ENCODE peak calls at places on chromosomes 2 and 18, in four cellular contexts. X, B, F and Z are unnamed samples.

GRCh38 chr2:144415381-144415780 is 104.5 kb downstream of the ZEB2 start:
- DNase-seq in X (no peak), B (no peak), F (no peak), Z (no peak)

GRCh38 chr2:235740821-235741220 is 247.0 kb downstream of the AGAP1 start:
- DNase-seq in B (peak), F (peak), X (no peak), Z (peak)

GRCh38 chr2:65055427-65056214 is 595 bp upstream of the CEP68 start:
- DNase-seq in B (peak), F (no peak), X (no peak), Z (no peak)

GRCh38 chr2:115183144-115183543 is 740.7 kb downstream of the DPP10 start:
- DNase-seq in F (no peak), B (no peak), X (no peak), Z (no peak)

GRCh38 chr2:102061962-102062795 is 70.4 kb downstream of the IL1R2 start:
- DNase-seq in B (no peak), X (no peak), F (peak), Z (no peak)

GRCh38 chr2:98870516-98871158 is 65.4 kb downstream of the CRACDL start:
- DNase-seq in B (no peak), F (peak), X (no peak), Z (no peak)

GRCh38 chr2:168552450-168552856 is 96.4 kb downstream of the CERS6 start:
- DNase-seq in F (no peak), B (peak), X (peak), Z (no peak)

GRCh38 chr2:234438322-234438977 is 58.4 kb downstream of the ARL4C start:
- DNase-seq in F (no peak), B (no peak), X (no peak), Z (no peak)

GRCh38 chr2:122447237-122447636 is 691.8 kb downstream of the TSN start:
- DNase-seq in B (no peak), X (no peak), F (no peak), Z (no peak)

GRCh38 chr2:63698825-63699548 is 110.2 kb downstream of the MDH1 start:
- DNase-seq in F (peak), X (no peak), B (peak), Z (peak)

GRCh38 chr2:85710687-85711577 is 16.8 kb downstream of the GNLY start:
- DNase-seq in B (no peak), X (no peak), F (no peak), Z (no peak)

GRCh38 chr2:61193670-61194561 is 31.9 kb downstream of the C2orf74 start:
- DNase-seq in B (no peak), F (no peak), X (no peak), Z (no peak)

GRCh38 chr2:240919786-240920782 is 13.9 kb downstream of the CROCC2 start:
- DNase-seq in X (no peak), F (no peak), B (peak), Z (no peak)

GRCh38 chr2:43948370-43948769 is 47.4 kb downstream of the LRPPRC start:
- DNase-seq in B (no peak), X (no peak), F (no peak), Z (no peak)

GRCh38 chr2:39606585-39606984 is 59.1 kb upstream of the TMEM178A start:
- DNase-seq in F (no peak), B (no peak), X (no peak), Z (no peak)

GRCh38 chr2:43798300-43798699 is 24.5 kb downstream of the DYNC2LI1 start:
- DNase-seq in X (no peak), F (peak), B (no peak), Z (no peak)

GRCh38 chr18:55647331-55647730 is 59.3 kb upstream of the TCF4 start:
- DNase-seq in X (no peak), F (no peak), B (no peak), Z (no peak)

GRCh38 chr2:205540066-205540465 is 142.2 kb upstream of the NRP2 start:
- DNase-seq in B (no peak), X (no peak), F (no peak), Z (no peak)

GRCh38 chr2:144445196-144445595 is 74.7 kb downstream of the ZEB2 start:
- DNase-seq in B (no peak), F (no peak), X (no peak), Z (no peak)

GRCh38 chr2:60886962-60887361 is 5.6 kb downstream of the REL start:
- DNase-seq in X (no peak), F (no peak), B (no peak), Z (no peak)

GRCh38 chr2:9630001-9630749 is 622 bp downstream of the YWHAQ start:
- DNase-seq in F (no peak), X (no peak), B (peak), Z (peak)

GRCh38 chr2:88329815-88330603 is 122.5 kb downstream of the FOXI3 start:
- DNase-seq in X (peak), F (no peak), B (peak), Z (peak)

GRCh38 chr2:40625849-40626248 is 174.0 kb upstream of the SLC8A1 start:
- DNase-seq in X (no peak), F (no peak), B (no peak), Z (no peak)
- TF ChIP-seq SIN3A in X (no peak), F (no peak), B (no peak), Z (no peak)

GRCh38 chr2:33236457-33236856 is 240.0 kb upstream of the RASGRP3 start:
- DNase-seq in B (no peak), X (no peak), F (no peak), Z (no peak)
- TF ChIP-seq ATF2 in B (no peak), X (no peak), F (no peak), Z (no peak)

DNA sequence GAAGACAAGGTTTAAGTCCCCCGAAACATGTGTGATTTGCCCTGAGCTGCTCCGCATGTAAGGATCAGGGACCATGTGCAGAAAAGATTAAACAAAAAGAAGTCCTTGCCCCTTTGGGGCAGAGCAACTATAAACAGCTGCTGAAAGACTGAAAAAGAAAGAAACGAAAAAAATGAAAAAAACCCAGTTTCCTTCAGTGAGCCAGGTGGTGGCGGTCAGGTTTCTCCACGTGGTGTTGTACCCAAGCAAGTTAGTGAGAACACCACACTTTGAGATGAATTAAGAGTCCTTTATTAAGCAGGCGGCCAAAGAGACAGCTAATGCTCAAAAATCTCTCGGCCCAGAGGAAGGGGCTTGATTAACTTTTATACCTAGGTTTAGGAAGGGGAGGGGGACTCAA is 404.9 kb upstream of the SYT4 start:
- DNase-seq in B (no peak), F (no peak), X (no peak), Z (no peak)
- TF ChIP-seq SIN3A in B (no peak), F (no peak), X (no peak), Z (no peak)

GRCh38 chr2:219561179-219562048 is 9.9 kb downstream of the OBSL1 start:
- DNase-seq in B (no peak), F (no peak), X (no peak), Z (peak)

GRCh38 chr2:219560037-219560892 is 11.1 kb downstream of the OBSL1 start:
- DNase-seq in X (no peak), B (peak), F (peak), Z (no peak)

GRCh38 chr2:219563271-219563928 is 7.9 kb downstream of the OBSL1 start:
- DNase-seq in X (no peak), F (no peak), B (no peak), Z (no peak)

GRCh38 chr2:219560893-219561178 is 10.5 kb downstream of the OBSL1 start:
- DNase-seq in X (no peak), F (no peak), B (no peak), Z (no peak)

GRCh38 chr2:219562049-219563020 is 9.0 kb downstream of the OBSL1 start:
- DNase-seq in B (no peak), F (no peak), X (no peak), Z (peak)
- TF ChIP-seq ATF2 in B (no peak), F (no peak), X (no peak), Z (no peak)

GRCh38 chr2:179437430-179437829 is 172.8 kb upstream of the SESTD1 start:
- DNase-seq in X (no peak), F (no peak), B (no peak), Z (no peak)
- TF ChIP-seq SIN3A in X (no peak), F (no peak), B (no peak), Z (no peak)

GRCh38 chr2:160736629-160737028 is 243.0 kb upstream of the RBMS1 start:
- DNase-seq in X (no peak), B (no peak), F (no peak), Z (no peak)
- TF ChIP-seq ATF2 in X (no peak), B (no peak), F (no peak), Z (no peak)

DNA sequence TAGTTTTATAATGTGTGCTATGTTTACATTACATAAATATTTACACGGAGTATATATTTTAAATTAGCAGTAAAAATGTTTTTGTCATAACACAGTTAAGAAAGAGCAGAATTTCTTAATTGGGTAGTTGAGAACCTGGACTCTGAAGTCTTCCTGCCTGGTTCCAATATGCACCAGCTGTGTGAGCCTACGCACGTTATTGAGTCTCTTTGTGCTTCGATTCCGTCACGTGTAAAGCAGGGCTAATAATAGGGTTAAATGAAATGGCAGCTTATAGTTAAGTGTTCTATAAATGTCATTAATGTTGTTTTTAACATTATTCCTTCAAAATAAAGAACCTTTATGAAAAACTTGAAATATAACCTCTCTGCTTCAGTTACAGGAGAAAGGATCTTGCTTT is 1.2 kb upstream of the CCDC88A start:
- DNase-seq in X (no peak), B (no peak), F (no peak), Z (no peak)
- TF ChIP-seq SIN3A in X (no peak), B (no peak), F (no peak), Z (no peak)

GRCh38 chr2:196331816-196332215 is 160.4 kb upstream of the STK17B start:
- DNase-seq in F (no peak), B (no peak), X (no peak), Z (no peak)
- TF ChIP-seq ATF2 in F (no peak), B (no peak), X (no peak), Z (no peak)